ENCODE peak calls at places on chromosomes 4 and X, in four cellular contexts. V is PC-3, C is mesenchymal stem cell, Q is DND-41. U is an unnamed sample.

GRCh38 chr4:33262809-33263208 is 2542.6 kb downstream of the PCDH7 start:
- DNase-seq in Q (no peak), C (peak), V (peak), U (no peak)

GRCh38 chr4:109873791-109874514 is 26.0 kb downstream of the LRIT3 start:
- DNase-seq in C (no peak), V (peak), Q (no peak), U (no peak)

GRCh38 chrX:23634181-23634580 is 33.1 kb upstream of the PRDX4 start:
- DNase-seq in V (peak), C (peak), Q (no peak), U (no peak)

GRCh38 chr4:70637239-70637920 is 8.8 kb downstream of the ENAM start:
- DNase-seq in Q (no peak), V (no peak), C (no peak), U (no peak)

GRCh38 chr4:6172093-6172926 is 28.0 kb downstream of the JAKMIP1 start:
- DNase-seq in Q (no peak), V (no peak), C (no peak), U (no peak)

GRCh38 chrX:109199726-109200125 is 282.2 kb downstream of the GUCY2F start:
- DNase-seq in C (no peak), V (no peak), Q (no peak), U (no peak)

GRCh38 chr4:3462790-3463415 is at the start of gene DOK7:
- DNase-seq in C (no peak), Q (no peak), V (no peak), U (no peak)

GRCh38 chrX:70398899-70399298 is 24.2 kb upstream of the GDPD2 start:
- DNase-seq in V (no peak), Q (no peak), C (peak), U (no peak)

GRCh38 chr4:154719087-154719486 is 24.7 kb upstream of the LRAT start:
- DNase-seq in V (peak), C (no peak), Q (no peak), U (peak)

GRCh38 chr4:163895369-163896005 is 401.0 kb downstream of the TMA16 start:
- DNase-seq in C (no peak), Q (peak), V (no peak), U (no peak)

GRCh38 chr4:140252742-140253555 is 99.0 kb upstream of the MAML3 start:
- DNase-seq in Q (peak), V (peak), C (peak), U (no peak)

GRCh38 chr4:7960790-7961655 is 21.4 kb upstream of the AFAP1 start:
- DNase-seq in V (peak), C (peak), Q (peak), U (no peak)

GRCh38 chrX:155779831-155780230 is 101.3 kb upstream of the VAMP7 start:
- DNase-seq in C (no peak), V (no peak), Q (no peak), U (no peak)

GRCh38 chr4:98928131-98928504 is 815 bp downstream of the EIF4E start:
- DNase-seq in C (peak), V (peak), Q (peak), U (no peak)

GRCh38 chr4:98746530-98746929 is 88.1 kb upstream of the TSPAN5 start:
- DNase-seq in Q (peak), V (peak), C (peak), U (no peak)

GRCh38 chrX:71095555-71095970 is at the start of gene FOXO4:
- DNase-seq in Q (peak), V (peak), C (peak), U (no peak)

GRCh38 chr4:16591867-16592266 is 306.6 kb downstream of the LDB2 start:
- DNase-seq in C (no peak), V (no peak), Q (no peak), U (no peak)

GRCh38 chrX:120755066-120755846 is 120.4 kb downstream of the CT47B1 start:
- DNase-seq in V (no peak), Q (no peak), C (no peak), U (no peak)

GRCh38 chr4:73704314-73705055 is 35.9 kb upstream of the CXCL8 start:
- DNase-seq in V (peak), C (peak), Q (no peak), U (peak)

GRCh38 chr4:116512552-116512951 is 572.8 kb downstream of the TRAM1L1 start:
- DNase-seq in C (no peak), Q (no peak), V (no peak), U (no peak)

GRCh38 chrX:133482345-133483041 is 67.2 kb upstream of the GPC4 start:
- DNase-seq in V (peak), Q (no peak), C (peak), U (no peak)

GRCh38 chr4:42474406-42474805 is 77.1 kb downstream of the SHISA3 start:
- DNase-seq in Q (no peak), C (no peak), V (no peak), U (no peak)

GRCh38 chr4:3791910-3792542 is 25.8 kb downstream of the ADRA2C start:
- DNase-seq in V (peak), Q (peak), C (no peak), U (no peak)

GRCh38 chrX:79161655-79162054 is 17.2 kb downstream of the GPR174 start:
- DNase-seq in V (no peak), Q (peak), C (no peak), U (no peak)

GRCh38 chr4:25694466-25694865 is 38.8 kb downstream of the SLC34A2 start:
- DNase-seq in Q (no peak), C (peak), V (no peak), U (no peak)

GRCh38 chrX:46354481-46354880 is 190.7 kb downstream of the ZNF674 start:
- DNase-seq in V (no peak), Q (no peak), C (no peak), U (no peak)

GRCh38 chrX:15909605-15910004 is 55.0 kb upstream of the AP1S2 start:
- DNase-seq in Q (no peak), V (no peak), C (no peak), U (no peak)

GRCh38 chr4:38266616-38267015 is 306.4 kb downstream of the PTTG2 start:
- DNase-seq in Q (no peak), C (peak), V (peak), U (peak)

GRCh38 chrX:7108995-7109634 is 38.4 kb upstream of the STS start:
- DNase-seq in Q (peak), V (no peak), C (peak), U (no peak)

GRCh38 chrX:39815621-39816020 is 282.1 kb downstream of the BCOR start:
- DNase-seq in C (peak), V (peak), Q (peak), U (no peak)

GRCh38 chrX:64580035-64580434 is 184.8 kb upstream of the MTMR8 start:
- DNase-seq in C (no peak), V (no peak), Q (peak), U (no peak)

GRCh38 chr4:121778991-121779628 is 14.1 kb upstream of the SMIM43 start:
- DNase-seq in Q (no peak), V (no peak), C (no peak), U (no peak)
- H3K4me2 ChIP-seq in Q (no peak), V (no peak), C (no peak), U (no peak)

GRCh38 chr4:123811763-123812390 is 415.3 kb downstream of the SPRY1 start:
- DNase-seq in Q (no peak), V (no peak), C (no peak), U (no peak)
- H3K4me2 ChIP-seq in Q (no peak), V (no peak), C (no peak), U (no peak)

GRCh38 chr4:102569200-102569599 is 68.0 kb downstream of the NFKB1 start:
- DNase-seq in C (peak), Q (no peak), V (no peak), U (peak)
- H3K4me2 ChIP-seq in C (no peak), Q (no peak), V (no peak), U (peak)

DNA sequence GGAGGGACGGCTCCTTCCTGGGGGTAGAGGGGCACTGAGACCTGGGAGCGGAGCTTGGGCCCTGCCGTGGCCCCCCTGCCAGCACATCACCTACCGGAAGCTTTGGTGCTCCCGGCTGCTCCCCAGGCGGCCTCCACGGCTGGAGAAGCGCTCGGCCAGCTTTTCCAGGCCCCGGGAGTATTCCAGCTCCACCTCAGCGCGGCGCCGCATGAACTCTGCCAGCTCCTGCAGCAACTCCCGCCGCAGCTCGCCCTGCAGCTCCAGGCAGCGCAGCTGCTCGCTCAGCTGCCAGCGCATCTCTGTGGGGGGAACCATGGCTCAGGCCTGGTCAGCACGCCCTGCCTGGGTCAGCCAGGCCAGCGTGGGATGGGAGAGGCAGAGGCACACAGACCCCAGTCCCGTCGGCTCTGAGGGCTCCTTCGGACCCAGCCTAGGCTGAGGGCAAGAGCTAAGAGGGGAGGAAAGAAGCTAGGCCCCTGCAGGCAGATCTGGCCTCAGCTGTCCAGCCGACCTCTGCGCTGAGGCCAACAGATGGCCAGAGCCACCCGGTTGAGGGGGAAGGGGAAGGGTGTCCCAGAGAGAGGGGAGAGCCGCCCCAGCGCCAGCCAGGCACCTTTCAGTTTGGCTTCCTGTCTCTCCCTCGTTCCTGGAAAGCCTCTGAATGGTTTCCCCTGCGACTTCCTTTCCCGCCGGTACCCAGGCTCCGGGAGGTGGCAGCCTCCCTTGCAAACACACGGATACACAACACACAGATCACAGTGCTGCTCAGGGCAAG is 4.4 kb downstream of the ARHGAP4 start:
- DNase-seq in C (no peak), Q (peak), V (no peak), U (no peak)
- H3K4me2 ChIP-seq in C (no peak), Q (peak), V (no peak), U (peak)

GRCh38 chr4:153232768-153233167 is 28.5 kb downstream of the TRIM2 start:
- DNase-seq in Q (no peak), V (peak), C (peak), U (no peak)
- H3K4me2 ChIP-seq in Q (no peak), V (peak), C (no peak), U (no peak)

GRCh38 chr4:144599621-144600020 is 46.3 kb upstream of the HHIP start:
- DNase-seq in C (peak), V (peak), Q (no peak), U (no peak)
- H3K4me2 ChIP-seq in C (no peak), V (no peak), Q (no peak), U (no peak)

GRCh38 chr4:108622022-108622421 is 1.6 kb downstream of the RPL34 start:
- DNase-seq in Q (no peak), V (no peak), C (no peak), U (no peak)

GRCh38 chr4:108622828-108623227 is 2.5 kb downstream of the RPL34 start:
- DNase-seq in Q (no peak), V (no peak), C (no peak), U (no peak)

GRCh38 chr4:108620933-108621905 is 843 bp downstream of the RPL34 start:
- DNase-seq in C (peak), Q (no peak), V (no peak), U (no peak)

GRCh38 chr4:108626056-108626455 is 5.7 kb downstream of the RPL34 start:
- DNase-seq in Q (no peak), V (no peak), C (no peak), U (no peak)

GRCh38 chr4:108624263-108625056 is 4.1 kb downstream of the RPL34 start:
- DNase-seq in Q (no peak), V (no peak), C (no peak), U (no peak)
- H3K4me2 ChIP-seq in Q (peak), V (no peak), C (no peak), U (peak)

GRCh38 chr4:153275380-153276276 is 68.9 kb upstream of the MND1 start:
- DNase-seq in V (no peak), C (no peak), Q (no peak), U (no peak)
- H3K4me2 ChIP-seq in V (no peak), C (no peak), Q (no peak), U (no peak)

DNA sequence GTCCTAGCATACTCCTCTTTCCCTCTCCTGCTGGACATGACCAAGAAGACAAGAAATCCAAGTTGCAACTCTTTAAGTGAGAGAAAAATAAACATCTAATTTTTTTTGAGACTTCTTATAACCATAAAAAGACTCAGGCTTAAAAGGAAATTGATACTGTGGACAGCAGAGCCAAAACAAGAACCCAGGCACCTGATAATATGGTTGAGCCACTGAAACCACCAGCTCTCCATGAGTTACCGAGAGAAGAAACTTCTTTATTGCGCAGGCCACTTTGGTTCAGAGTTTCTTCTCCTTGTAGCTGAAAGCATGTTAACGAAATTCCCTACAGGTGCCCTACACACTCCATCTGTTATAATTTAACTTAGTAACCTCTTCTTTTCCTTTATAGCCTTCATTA is 11.3 kb upstream of the SPCS3 start:
- DNase-seq in Q (no peak), C (no peak), V (no peak), U (no peak)
- H3K4me2 ChIP-seq in Q (no peak), C (no peak), V (no peak), U (no peak)